ENCODE peak calls at places on chromosomes 6 and 20, in ten cellular contexts. One of them, this sample, is unnamed.

GRCh38 chr6:40962241-40962640 is 76.8 kb downstream of the UNC5CL start:
- DNase-seq in A549: peak
- DNase-seq in NCI-H1694 treated with DMSO at 0.1 percent for 48 hours: no peak
- DNase-seq in tibial nerve: no peak
- DNase-seq in psoas muscle: no peak
- DNase-seq in SW480: peak
- DNase-seq in IMR-90: peak
- DNase-seq in GM04504: peak
- DNase-seq in Kasumi-1: no peak
- DNase-seq in PC-9: peak
- DNase-seq in this sample: peak

GRCh38 chr6:41551857-41552256 is 5.7 kb downstream of the FOXP4 start:
- DNase-seq in A549: no peak
- DNase-seq in NCI-H1694 treated with DMSO at 0.1 percent for 48 hours: no peak
- DNase-seq in tibial nerve: no peak
- DNase-seq in psoas muscle: no peak
- DNase-seq in SW480: no peak
- DNase-seq in IMR-90: no peak
- DNase-seq in GM04504: no peak
- DNase-seq in Kasumi-1: no peak
- DNase-seq in PC-9: no peak
- DNase-seq in this sample: no peak

GRCh38 chr6:95496769-95497426 is 80.4 kb upstream of the MANEA start:
- DNase-seq in A549: no peak
- DNase-seq in NCI-H1694 treated with DMSO at 0.1 percent for 48 hours: no peak
- DNase-seq in tibial nerve: no peak
- DNase-seq in psoas muscle: no peak
- DNase-seq in SW480: no peak
- DNase-seq in IMR-90: no peak
- DNase-seq in GM04504: no peak
- DNase-seq in Kasumi-1: no peak
- DNase-seq in PC-9: no peak
- DNase-seq in this sample: no peak

GRCh38 chr6:138691595-138692057 is 81.9 kb upstream of the CCDC28A start:
- DNase-seq in A549: peak
- DNase-seq in NCI-H1694 treated with DMSO at 0.1 percent for 48 hours: no peak
- DNase-seq in tibial nerve: no peak
- DNase-seq in psoas muscle: no peak
- DNase-seq in SW480: peak
- DNase-seq in IMR-90: peak
- DNase-seq in GM04504: peak
- DNase-seq in Kasumi-1: no peak
- DNase-seq in PC-9: peak
- DNase-seq in this sample: no peak

GRCh38 chr6:46948699-46949098 is 27.0 kb upstream of the ADGRF5 start:
- DNase-seq in A549: no peak
- DNase-seq in NCI-H1694 treated with DMSO at 0.1 percent for 48 hours: no peak
- DNase-seq in tibial nerve: no peak
- DNase-seq in psoas muscle: no peak
- DNase-seq in SW480: no peak
- DNase-seq in IMR-90: no peak
- DNase-seq in GM04504: no peak
- DNase-seq in Kasumi-1: no peak
- DNase-seq in PC-9: no peak
- DNase-seq in this sample: no peak

GRCh38 chr6:56649782-56650181 is 7.1 kb upstream of the DST start:
- DNase-seq in A549: no peak
- DNase-seq in NCI-H1694 treated with DMSO at 0.1 percent for 48 hours: no peak
- DNase-seq in tibial nerve: no peak
- DNase-seq in psoas muscle: no peak
- DNase-seq in SW480: no peak
- DNase-seq in IMR-90: peak
- DNase-seq in GM04504: no peak
- DNase-seq in Kasumi-1: no peak
- DNase-seq in PC-9: no peak
- DNase-seq in this sample: no peak

GRCh38 chr20:14924433-14924832 is 587.0 kb upstream of the FLRT3 start:
- DNase-seq in A549: no peak
- DNase-seq in NCI-H1694 treated with DMSO at 0.1 percent for 48 hours: no peak
- DNase-seq in tibial nerve: no peak
- DNase-seq in psoas muscle: no peak
- DNase-seq in SW480: no peak
- DNase-seq in IMR-90: no peak
- DNase-seq in GM04504: no peak
- DNase-seq in Kasumi-1: no peak
- DNase-seq in PC-9: peak
- DNase-seq in this sample: peak

GRCh38 chr6:110877154-110877564 is 2.6 kb downstream of the AMD1 start:
- DNase-seq in A549: no peak
- DNase-seq in NCI-H1694 treated with DMSO at 0.1 percent for 48 hours: no peak
- DNase-seq in tibial nerve: no peak
- DNase-seq in psoas muscle: no peak
- DNase-seq in SW480: no peak
- DNase-seq in IMR-90: peak
- DNase-seq in GM04504: no peak
- DNase-seq in Kasumi-1: no peak
- DNase-seq in PC-9: no peak
- DNase-seq in this sample: no peak

GRCh38 chr6:64872633-64873032 is 834.4 kb downstream of the EYS start:
- DNase-seq in A549: no peak
- DNase-seq in NCI-H1694 treated with DMSO at 0.1 percent for 48 hours: no peak
- DNase-seq in tibial nerve: no peak
- DNase-seq in psoas muscle: no peak
- DNase-seq in SW480: no peak
- DNase-seq in IMR-90: no peak
- DNase-seq in GM04504: no peak
- DNase-seq in Kasumi-1: no peak
- DNase-seq in PC-9: no peak
- DNase-seq in this sample: no peak

GRCh38 chr20:40606660-40607059 is 82.4 kb downstream of the MAFB start:
- DNase-seq in A549: no peak
- DNase-seq in NCI-H1694 treated with DMSO at 0.1 percent for 48 hours: no peak
- DNase-seq in tibial nerve: no peak
- DNase-seq in psoas muscle: no peak
- DNase-seq in SW480: no peak
- DNase-seq in IMR-90: no peak
- DNase-seq in GM04504: no peak
- DNase-seq in Kasumi-1: no peak
- DNase-seq in PC-9: no peak
- DNase-seq in this sample: no peak

GRCh38 chr20:15236812-15237211 is 899.4 kb upstream of the FLRT3 start:
- DNase-seq in A549: peak
- DNase-seq in NCI-H1694 treated with DMSO at 0.1 percent for 48 hours: peak
- DNase-seq in tibial nerve: no peak
- DNase-seq in psoas muscle: no peak
- DNase-seq in SW480: peak
- DNase-seq in IMR-90: peak
- DNase-seq in GM04504: peak
- DNase-seq in Kasumi-1: peak
- DNase-seq in PC-9: peak
- DNase-seq in this sample: peak

GRCh38 chr6:134122775-134123174 is 70.4 kb upstream of the SLC2A12 start:
- DNase-seq in A549: no peak
- DNase-seq in NCI-H1694 treated with DMSO at 0.1 percent for 48 hours: no peak
- DNase-seq in tibial nerve: no peak
- DNase-seq in psoas muscle: no peak
- DNase-seq in SW480: no peak
- DNase-seq in IMR-90: no peak
- DNase-seq in GM04504: no peak
- DNase-seq in Kasumi-1: no peak
- DNase-seq in PC-9: no peak
- DNase-seq in this sample: no peak

GRCh38 chr6:89221971-89222887 is 5.1 kb upstream of the GABRR1 start:
- DNase-seq in A549: no peak
- DNase-seq in NCI-H1694 treated with DMSO at 0.1 percent for 48 hours: no peak
- DNase-seq in tibial nerve: no peak
- DNase-seq in psoas muscle: no peak
- DNase-seq in SW480: no peak
- DNase-seq in IMR-90: no peak
- DNase-seq in GM04504: no peak
- DNase-seq in Kasumi-1: no peak
- DNase-seq in PC-9: no peak
- DNase-seq in this sample: no peak

GRCh38 chr20:17625246-17626051 is 55.6 kb downstream of the DSTN start:
- DNase-seq in A549: no peak
- DNase-seq in NCI-H1694 treated with DMSO at 0.1 percent for 48 hours: no peak
- DNase-seq in tibial nerve: no peak
- DNase-seq in psoas muscle: peak
- DNase-seq in SW480: no peak
- DNase-seq in IMR-90: no peak
- DNase-seq in GM04504: no peak
- DNase-seq in Kasumi-1: no peak
- DNase-seq in PC-9: no peak
- DNase-seq in this sample: no peak

GRCh38 chr20:41424546-41424945 is 57.9 kb upstream of the EMILIN3 start:
- DNase-seq in A549: no peak
- DNase-seq in NCI-H1694 treated with DMSO at 0.1 percent for 48 hours: no peak
- DNase-seq in tibial nerve: no peak
- DNase-seq in psoas muscle: no peak
- DNase-seq in SW480: no peak
- DNase-seq in IMR-90: peak
- DNase-seq in GM04504: peak
- DNase-seq in Kasumi-1: no peak
- DNase-seq in PC-9: no peak
- DNase-seq in this sample: no peak

GRCh38 chr20:38231786-38232130 is 28.8 kb downstream of the KIAA1755 start:
- DNase-seq in A549: no peak
- DNase-seq in NCI-H1694 treated with DMSO at 0.1 percent for 48 hours: no peak
- DNase-seq in tibial nerve: no peak
- DNase-seq in psoas muscle: peak
- DNase-seq in SW480: no peak
- DNase-seq in IMR-90: peak
- DNase-seq in GM04504: no peak
- DNase-seq in Kasumi-1: peak
- DNase-seq in PC-9: peak
- DNase-seq in this sample: no peak

GRCh38 chr20:56386219-56386618 is 5.8 kb downstream of the AURKA start:
- DNase-seq in A549: no peak
- DNase-seq in NCI-H1694 treated with DMSO at 0.1 percent for 48 hours: no peak
- DNase-seq in tibial nerve: no peak
- DNase-seq in psoas muscle: no peak
- DNase-seq in SW480: no peak
- DNase-seq in IMR-90: no peak
- DNase-seq in GM04504: no peak
- DNase-seq in Kasumi-1: no peak
- DNase-seq in PC-9: no peak
- DNase-seq in this sample: no peak

GRCh38 chr6:112029045-112029822 is 24.7 kb upstream of the CCN6 start:
- DNase-seq in A549: peak
- DNase-seq in NCI-H1694 treated with DMSO at 0.1 percent for 48 hours: peak
- DNase-seq in tibial nerve: peak
- DNase-seq in psoas muscle: peak
- DNase-seq in SW480: peak
- DNase-seq in IMR-90: peak
- DNase-seq in GM04504: no peak
- DNase-seq in Kasumi-1: peak
- DNase-seq in PC-9: peak
- DNase-seq in this sample: peak

GRCh38 chr20:48051810-48052491 is 266.7 kb upstream of the SULF2 start:
- DNase-seq in A549: peak
- DNase-seq in NCI-H1694 treated with DMSO at 0.1 percent for 48 hours: no peak
- DNase-seq in tibial nerve: no peak
- DNase-seq in psoas muscle: no peak
- DNase-seq in SW480: no peak
- DNase-seq in IMR-90: peak
- DNase-seq in GM04504: peak
- DNase-seq in Kasumi-1: no peak
- DNase-seq in PC-9: peak
- DNase-seq in this sample: peak

This sample was measured in LoVo.